ENCODE peak calls at places on chromosomes 12 and 14, in eight cellular contexts. O is adipocyte, E is Calu3, Q is tibial nerve, P is NCI-H446, W is A549, T is SK-MEL-5, U is cerebellar cortex. R is an unnamed sample.
A peak's percentile ranks its signal among the peaks of the same experiment; 100 is the strongest.

GRCh38 chr14:94532462-94532861 is 23.2 kb upstream of the SERPINA12 start:
- DNase-seq in E (no peak), Q (no peak), O (peak; percentile 9), U (no peak), T (no peak), P (no peak), W (no peak), R (no peak)

GRCh38 chr14:52527052-52527451 is 25.3 kb downstream of the TXNDC16 start:
- DNase-seq in O (no peak), U (no peak), T (no peak), P (no peak), W (no peak), Q (no peak), E (no peak), R (no peak)

GRCh38 chr12:53300187-53300586 is 692 bp downstream of the MYG1 start:
- DNase-seq in Q (no peak), T (peak; percentile 11), P (no peak), O (peak; percentile 48), U (no peak), W (peak; percentile 35), E (no peak), R (peak; percentile 56)

GRCh38 chr14:52265248-52265647 is 2.2 kb upstream of the PTGDR start:
- DNase-seq in Q (no peak), T (no peak), O (no peak), E (no peak), U (no peak), W (no peak), P (no peak), R (no peak)

GRCh38 chr14:23539209-23539866 is 12.2 kb downstream of the ZFHX2 start:
- DNase-seq in U (peak; percentile 83), T (peak; percentile 78), O (peak; percentile 69), P (peak; percentile 64), E (peak; percentile 49), W (peak; percentile 45), Q (no peak), R (peak; percentile 66)

GRCh38 chr12:15556411-15556810 is 232.8 kb downstream of the EPS8 start:
- DNase-seq in U (no peak), W (no peak), T (no peak), Q (no peak), E (no peak), O (peak; percentile 21), P (no peak), R (no peak)

GRCh38 chr12:124715121-124715990 is 147.9 kb upstream of the NCOR2 start:
- DNase-seq in W (peak; percentile 73), U (no peak), Q (no peak), O (peak; percentile 10), P (no peak), E (peak; percentile 61), T (no peak), R (peak; percentile 29)

GRCh38 chr14:77316872-77317271 is 3.8 kb downstream of the POMT2 start:
- DNase-seq in E (no peak), P (peak; percentile 37), U (no peak), O (no peak), W (no peak), T (no peak), Q (no peak), R (no peak)

GRCh38 chr12:25327321-25327720 is 76.6 kb upstream of the KRAS start:
- DNase-seq in W (no peak), E (no peak), P (no peak), T (no peak), Q (no peak), O (no peak), U (no peak), R (no peak)

GRCh38 chr14:60331201-60332045 is 82.4 kb downstream of the PPM1A start:
- DNase-seq in Q (peak; percentile 64), P (peak; percentile 72), O (peak; percentile 73), E (peak; percentile 71), W (peak; percentile 72), T (peak; percentile 81), U (peak; percentile 49), R (peak; percentile 67)

GRCh38 chr14:31043379-31043778 is 17.2 kb upstream of the STRN3 start:
- DNase-seq in E (no peak), T (no peak), U (no peak), Q (no peak), W (no peak), P (no peak), O (no peak), R (no peak)

GRCh38 chr12:15928345-15928744 is 17.2 kb downstream of the DERA start:
- DNase-seq in U (no peak), P (no peak), O (peak; percentile 41), Q (no peak), W (peak; percentile 42), T (no peak), E (no peak), R (peak; percentile 84)

GRCh38 chr14:74804219-74804825 is 41.2 kb downstream of the YLPM1 start:
- DNase-seq in U (peak; percentile 67), E (peak; percentile 17), W (peak; percentile 50), O (peak; percentile 75), T (peak; percentile 66), Q (no peak), P (peak; percentile 9), R (peak; percentile 67)

GRCh38 chr14:99887407-99887806 is 94.2 kb downstream of the EML1 start:
- DNase-seq in P (no peak), E (no peak), U (no peak), W (no peak), T (no peak), O (no peak), Q (no peak), R (no peak)

GRCh38 chr12:98208846-98209245 is 306.5 kb upstream of the TMPO start:
- DNase-seq in U (no peak), E (no peak), O (no peak), Q (no peak), W (no peak), P (no peak), T (no peak), R (no peak)

GRCh38 chr12:124713436-124714082 is 146.1 kb upstream of the NCOR2 start:
- DNase-seq in E (no peak), O (peak; percentile 79), T (peak; percentile 38), Q (peak; percentile 69), W (no peak), P (no peak), U (no peak), R (no peak)

GRCh38 chr14:36279306-36280244 is 40.9 kb downstream of the MBIP start:
- DNase-seq in Q (no peak), P (no peak), W (no peak), O (no peak), E (no peak), U (no peak), T (no peak), R (no peak)

GRCh38 chr14:31312934-31313333 is 105.3 kb upstream of the HECTD1 start:
- DNase-seq in P (no peak), U (no peak), T (no peak), W (no peak), E (no peak), Q (no peak), O (no peak), R (no peak)

GRCh38 chr12:57902371-57903042 is 38.9 kb upstream of the ATP23 start:
- DNase-seq in W (no peak), P (no peak), U (no peak), O (peak; percentile 66), T (no peak), Q (no peak), E (no peak), R (no peak)

GRCh38 chr14:21070610-21071224 is 613 bp downstream of the ARHGEF40 start:
- DNase-seq in P (no peak), E (peak; percentile 37), Q (peak; percentile 38), O (peak; percentile 67), U (peak; percentile 61), W (no peak), T (no peak), R (peak; percentile 51)

GRCh38 chr12:1576410-1577240 is 17.8 kb downstream of the FBXL14 start:
- DNase-seq in W (no peak), P (no peak), Q (no peak), O (no peak), E (no peak), U (no peak), T (no peak), R (no peak)

GRCh38 chr14:75522224-75522764 is at the start of gene BATF:
- DNase-seq in W (no peak), Q (peak; percentile 41), T (no peak), U (no peak), E (no peak), P (no peak), O (no peak), R (no peak)

GRCh38 chr12:23954332-23954731 is 4.9 kb upstream of the SOX5 start:
- DNase-seq in W (no peak), E (no peak), O (no peak), T (no peak), U (no peak), P (no peak), Q (no peak), R (no peak)

GRCh38 chr12:11885261-11886038 is 185.3 kb upstream of the BCL2L14 start:
- DNase-seq in Q (no peak), P (no peak), T (no peak), W (peak; percentile 80), E (peak; percentile 74), O (peak; percentile 70), U (no peak), R (peak; percentile 61)

GRCh38 chr14:89621009-89621421 is 204.0 kb upstream of the FOXN3 start:
- DNase-seq in T (no peak), U (no peak), W (no peak), O (no peak), E (no peak), P (no peak), Q (no peak), R (no peak)

GRCh38 chr12:106123551-106123991 is 15.2 kb downstream of the NUAK1 start:
- DNase-seq in P (no peak), T (no peak), W (peak; percentile 56), Q (peak; percentile 74), O (peak; percentile 70), U (no peak), E (no peak), R (peak; percentile 70)

GRCh38 chr14:96067985-96068930 is 29.1 kb downstream of the C14orf132 start:
- DNase-seq in E (no peak), T (no peak), W (no peak), Q (no peak), P (no peak), O (no peak), U (peak; percentile 76), R (no peak)

GRCh38 chr14:43651896-43652295 is 855.2 kb downstream of the FSCB start:
- DNase-seq in P (no peak), W (no peak), Q (no peak), T (no peak), O (no peak), U (no peak), E (no peak), R (no peak)

R was measured in AG20443.